ENCODE peak calls at places on chromosomes 11 and 22, in nine cellular contexts. M is foreskin fibroblast; H is heart right ventricle; Q is CD4-positive, alpha-beta T cell; W is neural progenitor cell; L is retinal pigment epithelial cell; T is astrocyte of the spinal cord; Y is RWPE1; K is choroid plexus epithelial cell. U is an unnamed sample.

GRCh38 chr11:133157180-133157579 is 375.1 kb downstream of the OPCML start:
- DNase-seq in M (no peak), H (peak), Q (no peak), W (peak), L (no peak), T (no peak), Y (no peak), K (no peak), U (no peak)

GRCh38 chr11:114059984-114060401 is 482 bp downstream of the ZBTB16 start:
- DNase-seq in M (peak), H (no peak), Q (no peak), W (peak), L (no peak), T (peak), Y (peak), K (peak), U (no peak)

GRCh38 chr11:130588471-130588870 is 140.0 kb downstream of the ADAMTS15 start:
- DNase-seq in M (no peak), H (no peak), Q (no peak), W (no peak), L (no peak), T (peak), Y (no peak), K (no peak), U (no peak)

GRCh38 chr22:19035474-19036228 is 86.6 kb downstream of the DGCR2 start:
- DNase-seq in M (no peak), H (no peak), Q (no peak), W (peak), L (no peak), T (no peak), Y (no peak), K (peak), U (no peak)

GRCh38 chr11:119904636-119905035 is 175.6 kb upstream of the NECTIN1 start:
- DNase-seq in M (no peak), H (no peak), Q (no peak), W (no peak), L (no peak), T (no peak), Y (no peak), K (no peak), U (no peak)

GRCh38 chr22:40955516-40955915 is 4.3 kb downstream of the RBX1 start:
- DNase-seq in M (peak), H (no peak), Q (no peak), W (no peak), L (no peak), T (no peak), Y (no peak), K (peak), U (no peak)

GRCh38 chr22:16800358-16800757 is 24.9 kb downstream of the XKR3 start:
- DNase-seq in M (no peak), H (no peak), Q (no peak), W (no peak), L (no peak), T (no peak), Y (no peak), K (no peak), U (no peak)

GRCh38 chr22:19776433-19777031 is 16.0 kb downstream of the TBX1 start:
- DNase-seq in M (peak), H (peak), Q (no peak), W (no peak), L (no peak), T (no peak), Y (no peak), K (no peak), U (no peak)

GRCh38 chr11:134657631-134658030 is 245.6 kb upstream of the B3GAT1 start:
- DNase-seq in M (no peak), H (no peak), Q (no peak), W (no peak), L (no peak), T (no peak), Y (no peak), K (no peak), U (no peak)

GRCh38 chr11:71064702-71065515 is 187.5 kb downstream of the SHANK2 start:
- DNase-seq in M (no peak), H (no peak), Q (no peak), W (no peak), L (no peak), T (no peak), Y (no peak), K (no peak), U (no peak)

GRCh38 chr11:128803440-128803839 is 63.7 kb downstream of the KCNJ1 start:
- DNase-seq in M (no peak), H (no peak), Q (no peak), W (no peak), L (no peak), T (no peak), Y (no peak), K (no peak), U (no peak)

GRCh38 chr11:117823294-117823940 is 1.1 kb downstream of the FXYD2 start:
- DNase-seq in M (peak), H (no peak), Q (peak), W (peak), L (no peak), T (no peak), Y (no peak), K (no peak), U (peak)

GRCh38 chr11:14413307-14414072 is 54.5 kb upstream of the RRAS2 start:
- DNase-seq in M (peak), H (no peak), Q (no peak), W (peak), L (no peak), T (peak), Y (no peak), K (peak), U (no peak)
- TF ChIP-seq CTCF in M (peak), H (peak), Q (no peak), W (peak), L (peak), T (peak), Y (no peak), K (peak), U (no peak)

GRCh38 chr22:47112994-47113879 is 350.8 kb downstream of the TBC1D22A start:
- DNase-seq in M (no peak), H (no peak), Q (no peak), W (no peak), L (no peak), T (no peak), Y (no peak), K (no peak), U (no peak)

GRCh38 chr22:47112566-47112965 is 350.1 kb downstream of the TBC1D22A start:
- DNase-seq in M (no peak), H (no peak), Q (no peak), W (no peak), L (no peak), T (no peak), Y (no peak), K (no peak), U (no peak)

GRCh38 chr22:47110817-47111443 is 348.5 kb downstream of the TBC1D22A start:
- DNase-seq in M (peak), H (no peak), Q (no peak), W (no peak), L (no peak), T (no peak), Y (no peak), K (peak), U (no peak)

GRCh38 chr22:47113880-47114415 is 351.5 kb downstream of the TBC1D22A start:
- DNase-seq in M (no peak), H (no peak), Q (no peak), W (no peak), L (no peak), T (no peak), Y (no peak), K (no peak), U (no peak)

GRCh38 chr22:47111626-47112373 is 349.4 kb downstream of the TBC1D22A start:
- DNase-seq in M (no peak), H (no peak), Q (no peak), W (no peak), L (no peak), T (peak), Y (no peak), K (peak), U (no peak)
- TF ChIP-seq CTCF in M (no peak), H (no peak), Q (no peak), W (no peak), L (no peak), T (no peak), Y (no peak), K (peak), U (no peak)

GRCh38 chr11:64870176-64870892 is 8.1 kb downstream of the EHD1 start:
- DNase-seq in M (peak), H (peak), Q (no peak), W (peak), L (no peak), T (peak), Y (no peak), K (peak), U (no peak)
- TF ChIP-seq CTCF in M (no peak), H (no peak), Q (no peak), W (no peak), L (no peak), T (no peak), Y (no peak), K (no peak), U (no peak)

DNA sequence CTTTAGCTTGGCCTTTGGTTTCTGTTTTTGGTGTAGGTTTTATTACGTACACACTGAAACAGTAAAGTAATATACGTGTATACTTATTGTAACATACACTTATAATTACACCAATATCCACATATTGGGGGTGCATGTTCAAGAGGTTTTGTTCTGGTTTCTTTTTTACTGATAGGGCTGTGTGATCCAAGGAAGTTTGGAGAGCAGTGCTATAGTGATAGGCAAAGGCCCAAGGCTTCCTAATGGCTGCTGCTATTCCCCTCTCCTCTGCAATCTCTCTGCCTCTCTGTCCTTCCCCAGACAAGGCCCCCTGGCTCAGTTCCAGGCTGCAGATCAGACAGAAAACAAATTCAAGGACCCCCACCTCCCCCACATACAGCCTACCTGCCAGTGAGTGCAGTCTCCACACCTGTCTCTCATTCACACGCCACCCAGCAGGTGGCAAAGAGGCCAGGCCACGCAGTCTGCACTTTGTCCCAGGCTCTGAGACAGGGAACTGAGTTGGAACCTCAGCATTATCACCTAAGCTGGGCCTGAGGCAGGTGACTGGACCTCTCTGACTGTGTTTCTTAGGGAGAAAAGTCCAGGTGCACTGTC is 15.1 kb downstream of the TMEM184B start:
- DNase-seq in M (no peak), H (no peak), Q (no peak), W (no peak), L (no peak), T (no peak), Y (no peak), K (no peak), U (no peak)
- TF ChIP-seq CTCF in M (no peak), H (no peak), Q (no peak), W (no peak), L (no peak), T (no peak), Y (no peak), K (no peak), U (no peak)

U was measured in GM10248.